ENCODE peak calls at places on chromosomes 12 and 14, in four cellular contexts. M, A, Q and Y are unnamed samples.

GRCh38 chr12:114403690-114404450 is 2.1 kb downstream of the TBX5 start:
- ATAC-seq in M (no peak), A (no peak), Q (peak; percentile 38), Y (no peak)

GRCh38 chr12:632102-632696 is 31.0 kb downstream of the NINJ2 start:
- ATAC-seq in M (peak; percentile 50), A (peak; percentile 83), Q (peak; percentile 28), Y (peak; percentile 73)

GRCh38 chr14:90388982-90389381 is 7.8 kb upstream of the CALM1 start:
- ATAC-seq in M (peak; percentile 42), A (no peak), Q (no peak), Y (no peak)

GRCh38 chr12:64028541-64028940 is 184.0 kb downstream of the SRGAP1 start:
- ATAC-seq in M (no peak), A (no peak), Q (no peak), Y (no peak)

GRCh38 chr14:38053684-38054083 is 154.0 kb upstream of the SSTR1 start:
- ATAC-seq in M (no peak), A (peak; percentile 25), Q (no peak), Y (no peak)

GRCh38 chr12:13376627-13377373 is 180.3 kb downstream of the EMP1 start:
- ATAC-seq in M (no peak), A (no peak), Q (no peak), Y (peak; percentile 76)

GRCh38 chr14:32709072-32709471 is 229.6 kb upstream of the NPAS3 start:
- ATAC-seq in M (no peak), A (peak; percentile 40), Q (peak; percentile 84), Y (no peak)

GRCh38 chr14:100825691-100826331 is at the start of gene MEG3:
- ATAC-seq in M (no peak), A (peak; percentile 58), Q (peak; percentile 60), Y (no peak)

GRCh38 chr12:129696952-129697351 is 206.9 kb downstream of the TMEM132D start:
- ATAC-seq in M (no peak), A (no peak), Q (no peak), Y (no peak)